ENCODE peak calls at places on chromosomes 12 and 14, in four cellular contexts. One of them, this sample, is unnamed.

GRCh38 chr14:91246051-91246852 is 1.7 kb upstream of the GPR68 start:
- DNase-seq in progenitor cell of endocrine pancreas: no peak
- DNase-seq in nucleus accumbens: no peak
- DNase-seq in stimulated activated CD4-positive, alpha-beta T cell treated with anti-CD3 and anti-CD28 coated beads, Interleukin-1b, Interleukin-23, amount 100 ng/mL, for 24 hours: no peak
- DNase-seq in this sample: no peak

GRCh38 chr14:95318870-95319311 is 817 bp downstream of the CLMN start:
- DNase-seq in progenitor cell of endocrine pancreas: no peak
- DNase-seq in nucleus accumbens: no peak
- DNase-seq in stimulated activated CD4-positive, alpha-beta T cell treated with anti-CD3 and anti-CD28 coated beads, Interleukin-1b, Interleukin-23, amount 100 ng/mL, for 24 hours: no peak
- DNase-seq in this sample: no peak

GRCh38 chr12:96354326-96354725 is 45.9 kb downstream of the CDK17 start:
- DNase-seq in progenitor cell of endocrine pancreas: no peak
- DNase-seq in nucleus accumbens: no peak
- DNase-seq in stimulated activated CD4-positive, alpha-beta T cell treated with anti-CD3 and anti-CD28 coated beads, Interleukin-1b, Interleukin-23, amount 100 ng/mL, for 24 hours: no peak
- DNase-seq in this sample: no peak

GRCh38 chr12:64571346-64571745 is 38.9 kb upstream of the RASSF3 start:
- DNase-seq in progenitor cell of endocrine pancreas: no peak
- DNase-seq in nucleus accumbens: no peak
- DNase-seq in stimulated activated CD4-positive, alpha-beta T cell treated with anti-CD3 and anti-CD28 coated beads, Interleukin-1b, Interleukin-23, amount 100 ng/mL, for 24 hours: no peak
- DNase-seq in this sample: no peak

GRCh38 chr12:118292836-118293235 is 79.9 kb downstream of the TAOK3 start:
- DNase-seq in progenitor cell of endocrine pancreas: no peak
- DNase-seq in nucleus accumbens: no peak
- DNase-seq in stimulated activated CD4-positive, alpha-beta T cell treated with anti-CD3 and anti-CD28 coated beads, Interleukin-1b, Interleukin-23, amount 100 ng/mL, for 24 hours: no peak
- DNase-seq in this sample: no peak

GRCh38 chr12:122061253-122061652 is 17.3 kb upstream of the MLXIP start:
- DNase-seq in progenitor cell of endocrine pancreas: no peak
- DNase-seq in nucleus accumbens: no peak
- DNase-seq in stimulated activated CD4-positive, alpha-beta T cell treated with anti-CD3 and anti-CD28 coated beads, Interleukin-1b, Interleukin-23, amount 100 ng/mL, for 24 hours: no peak
- DNase-seq in this sample: no peak

GRCh38 chr14:72518809-72519377 is 375.0 kb downstream of the DPF3 start:
- DNase-seq in progenitor cell of endocrine pancreas: no peak
- DNase-seq in nucleus accumbens: no peak
- DNase-seq in stimulated activated CD4-positive, alpha-beta T cell treated with anti-CD3 and anti-CD28 coated beads, Interleukin-1b, Interleukin-23, amount 100 ng/mL, for 24 hours: no peak
- DNase-seq in this sample: no peak

GRCh38 chr12:90229771-90230170 is 521.1 kb upstream of the ATP2B1 start:
- DNase-seq in progenitor cell of endocrine pancreas: no peak
- DNase-seq in nucleus accumbens: no peak
- DNase-seq in stimulated activated CD4-positive, alpha-beta T cell treated with anti-CD3 and anti-CD28 coated beads, Interleukin-1b, Interleukin-23, amount 100 ng/mL, for 24 hours: no peak
- DNase-seq in this sample: no peak

GRCh38 chr12:91988076-91988475 is 157.6 kb downstream of the BTG1 start:
- DNase-seq in progenitor cell of endocrine pancreas: no peak
- DNase-seq in nucleus accumbens: no peak
- DNase-seq in stimulated activated CD4-positive, alpha-beta T cell treated with anti-CD3 and anti-CD28 coated beads, Interleukin-1b, Interleukin-23, amount 100 ng/mL, for 24 hours: no peak
- DNase-seq in this sample: no peak

GRCh38 chr12:32651151-32651955 is 27.7 kb upstream of the DNM1L start:
- DNase-seq in progenitor cell of endocrine pancreas: no peak
- DNase-seq in nucleus accumbens: no peak
- DNase-seq in stimulated activated CD4-positive, alpha-beta T cell treated with anti-CD3 and anti-CD28 coated beads, Interleukin-1b, Interleukin-23, amount 100 ng/mL, for 24 hours: no peak
- DNase-seq in this sample: no peak

This sample was measured in D721Med.